ENCODE peak calls at places on chromosome 20, in six cellular contexts. H is AG09319, D is ovary, C is GM04503, F is HS-27A, W is NCI-H2081. V is an unnamed sample.

GRCh38 chr20:47784256-47784598 is 1.1 kb downstream of the SULF2 start:
- DNase-seq in C (no peak), W (no peak), D (no peak), H (no peak), F (no peak), V (no peak)

GRCh38 chr20:22901164-22901563 is 133.9 kb upstream of the SSTR4 start:
- DNase-seq in H (no peak), D (no peak), W (no peak), C (no peak), F (no peak), V (no peak)

GRCh38 chr20:63449796-63450730 is 22.4 kb downstream of the KCNQ2 start:
- DNase-seq in D (no peak), C (no peak), H (no peak), F (no peak), W (no peak), V (no peak)

GRCh38 chr20:25160457-25160856 is 35.1 kb upstream of the ENTPD6 start:
- DNase-seq in W (no peak), F (no peak), D (no peak), H (no peak), C (no peak), V (no peak)

GRCh38 chr20:46312075-46312944 is 4.0 kb upstream of the CDH22 start:
- DNase-seq in D (no peak), C (no peak), F (no peak), H (no peak), W (no peak), V (peak; percentile 24)

GRCh38 chr20:50380697-50381040 is 129.5 kb upstream of the PTPN1 start:
- DNase-seq in H (peak; percentile 30), W (no peak), F (no peak), C (no peak), D (peak; percentile 74), V (peak; percentile 54)

GRCh38 chr20:56988446-56988845 is 278.0 kb downstream of the BMP7 start:
- DNase-seq in W (no peak), C (no peak), H (no peak), F (no peak), D (no peak), V (no peak)

GRCh38 chr20:36435799-36436541 is 105.3 kb upstream of the MYL9 start:
- DNase-seq in W (peak; percentile 88), H (peak; percentile 1), C (no peak), F (no peak), D (peak; percentile 75), V (peak; percentile 50)

GRCh38 chr20:1369970-1370369 is 22.9 kb downstream of the FKBP1A start:
- DNase-seq in W (no peak), F (no peak), H (no peak), C (no peak), D (no peak), V (no peak)

GRCh38 chr20:47201074-47201730 is 155.3 kb downstream of the ZMYND8 start:
- DNase-seq in F (no peak), D (no peak), W (no peak), C (no peak), H (no peak), V (peak; percentile 41)

V was measured in HepG2.